ENCODE peak calls at places on chromosome 2, in six cellular contexts. I is cardiac fibroblast, E is SIG-M5, R is progenitor cell of endocrine pancreas, D is NCI-H748 treated with DMSO at 0.1 percent for 48 hours, O is C1 segment of cervical spinal cord. N is an unnamed sample.

GRCh38 chr2:101983928-101984327 is 7.8 kb upstream of the IL1R2 start:
- DNase-seq in I (peak; percentile 32), E (no peak), R (no peak), D (no peak), O (no peak), N (peak; percentile 34)

GRCh38 chr2:162317910-162318279 is 589 bp downstream of the IFIH1 start:
- DNase-seq in I (peak; percentile 7), E (no peak), R (no peak), D (no peak), O (no peak), N (peak; percentile 54)

GRCh38 chr2:224085246-224085645 is 46.2 kb upstream of the SERPINE2 start:
- DNase-seq in I (peak; percentile 52), E (no peak), R (no peak), D (no peak), O (no peak), N (peak; percentile 86)

GRCh38 chr2:9252002-9252357 is 45.4 kb downstream of the ASAP2 start:
- DNase-seq in I (no peak), E (no peak), R (no peak), D (no peak), O (no peak), N (peak; percentile 63)

GRCh38 chr2:128489580-128490273 is 171.1 kb upstream of the HS6ST1 start:
- DNase-seq in I (no peak), E (no peak), R (no peak), D (no peak), O (no peak), N (no peak)

GRCh38 chr2:191315365-191315752 is 70.2 kb downstream of the MYO1B start:
- DNase-seq in I (no peak), E (no peak), R (no peak), D (no peak), O (no peak), N (no peak)

GRCh38 chr2:147631294-147631693 is 213.5 kb upstream of the ACVR2A start:
- DNase-seq in I (no peak), E (no peak), R (no peak), D (no peak), O (no peak), N (peak; percentile 55)

GRCh38 chr2:96895709-96896651 is 26.1 kb upstream of the SEMA4C start:
- DNase-seq in I (no peak), E (no peak), R (no peak), D (no peak), O (no peak), N (peak; percentile 58)

GRCh38 chr2:109129356-109129920 is 433 bp downstream of the SH3RF3 start:
- DNase-seq in I (peak; percentile 29), E (no peak), R (no peak), D (no peak), O (no peak), N (peak; percentile 29)

GRCh38 chr2:74843371-74844298 is 9.7 kb downstream of the HK2 start:
- DNase-seq in I (peak; percentile 92), E (no peak), R (no peak), D (no peak), O (no peak), N (peak; percentile 84)

GRCh38 chr2:10513201-10513600 is 65.1 kb upstream of the ODC1 start:
- DNase-seq in I (no peak), E (no peak), R (no peak), D (no peak), O (no peak), N (no peak)

GRCh38 chr2:85433511-85434089 is 15.1 kb downstream of the SH2D6 start:
- DNase-seq in I (peak; percentile 96), E (no peak), R (no peak), D (no peak), O (peak; percentile 70), N (peak; percentile 76)

GRCh38 chr2:64035067-64035942 is 16.1 kb upstream of the VPS54 start:
- DNase-seq in I (no peak), E (no peak), R (no peak), D (peak; percentile 30), O (no peak), N (no peak)